ENCODE peak calls at places on chromosomes 7 and 10, in five cellular contexts. B is Right ventricle myocardium inferior, W is natural killer cell, A is globus pallidus, E is NCI-H446 treated with DMSO at 0.1 percent for 48 hours. C is an unnamed sample.

GRCh38 chr10:24349379-24350110 is 140.6 kb downstream of the KIAA1217 start:
- DNase-seq in B (no peak), W (no peak), A (no peak), E (no peak), C (peak)

GRCh38 chr7:16078076-16078952 is 343.0 kb downstream of the CRPPA start:
- DNase-seq in B (no peak), W (no peak), A (peak), E (peak), C (peak)

GRCh38 chr7:81745706-81746105 is 24.1 kb downstream of the HGF start:
- DNase-seq in B (no peak), W (no peak), A (no peak), E (no peak), C (no peak)

GRCh38 chr7:33076737-33077136 is 14.2 kb upstream of the NT5C3A start:
- DNase-seq in B (no peak), W (no peak), A (no peak), E (no peak), C (peak)

GRCh38 chr7:7122701-7123281 is 59.6 kb upstream of the C1GALT1 start:
- DNase-seq in B (no peak), W (no peak), A (no peak), E (no peak), C (peak)

GRCh38 chr7:157803906-157804305 is 467.1 kb downstream of the DNAJB6 start:
- DNase-seq in B (no peak), W (no peak), A (no peak), E (no peak), C (no peak)

GRCh38 chr10:132389631-132390454 is 7.2 kb upstream of the PWWP2B start:
- DNase-seq in B (peak), W (no peak), A (no peak), E (no peak), C (no peak)

GRCh38 chr7:67724435-67724834 is 727.8 kb downstream of the TYW1 start:
- DNase-seq in B (no peak), W (no peak), A (no peak), E (no peak), C (no peak)

GRCh38 chr7:127578036-127578684 is 7.2 kb downstream of the GCC1 start:
- DNase-seq in B (no peak), W (no peak), A (no peak), E (no peak), C (peak)

GRCh38 chr7:117014673-117015133 is 61.4 kb downstream of the ST7 start:
- DNase-seq in B (peak), W (no peak), A (peak), E (peak), C (peak)

GRCh38 chr7:117269895-117270294 is 53.0 kb downstream of the WNT2 start:
- DNase-seq in B (no peak), W (no peak), A (no peak), E (no peak), C (peak)

GRCh38 chr7:18086165-18087030 is 58.8 kb upstream of the PRPS1L1 start:
- DNase-seq in B (peak), W (no peak), A (no peak), E (no peak), C (peak)

GRCh38 chr7:137591444-137591843 is 247.9 kb upstream of the PTN start:
- DNase-seq in B (no peak), W (no peak), A (no peak), E (no peak), C (peak)

GRCh38 chr10:29590598-29591415 is 44.0 kb downstream of the SVIL start:
- DNase-seq in B (no peak), W (no peak), A (peak), E (peak), C (no peak)

GRCh38 chr7:149865437-149865836 is 8.3 kb upstream of the ATP6V0E2 start:
- DNase-seq in B (no peak), W (no peak), A (no peak), E (no peak), C (peak)

GRCh38 chr7:82805527-82805960 is 357.1 kb downstream of the PCLO start:
- DNase-seq in B (peak), W (no peak), A (no peak), E (no peak), C (peak)

GRCh38 chr7:16174253-16174652 is 247.1 kb downstream of the CRPPA start:
- DNase-seq in B (no peak), W (no peak), A (no peak), E (no peak), C (no peak)

GRCh38 chr7:128879939-128880746 is 17.5 kb downstream of the ATP6V1F start:
- DNase-seq in B (peak), W (no peak), A (peak), E (peak), C (peak)

GRCh38 chr10:30999084-30999712 is 32.5 kb downstream of the ZNF438 start:
- DNase-seq in B (no peak), W (no peak), A (no peak), E (no peak), C (no peak)

GRCh38 chr7:5780801-5781496 is 514 bp downstream of the RNF216 start:
- DNase-seq in B (peak), W (no peak), A (peak), E (no peak), C (peak)

GRCh38 chr10:32577448-32577847 is 131.5 kb downstream of the CCDC7 start:
- DNase-seq in B (no peak), W (no peak), A (no peak), E (no peak), C (peak)

GRCh38 chr7:116443101-116443523 is 56.4 kb upstream of the CAV2 start:
- DNase-seq in B (no peak), W (no peak), A (no peak), E (no peak), C (peak)

GRCh38 chr10:76581685-76582084 is 1055.9 kb downstream of the KCNMA1 start:
- DNase-seq in B (no peak), W (no peak), A (no peak), E (peak), C (peak)

GRCh38 chr7:127900735-127901685 is 130.2 kb downstream of the LRRC4 start:
- DNase-seq in B (no peak), W (no peak), A (no peak), E (no peak), C (no peak)

GRCh38 chr10:35822316-35822715 is 180.2 kb upstream of the FZD8 start:
- DNase-seq in B (peak), W (no peak), A (peak), E (peak), C (no peak)

GRCh38 chr10:84706431-84706830 is 378.0 kb downstream of the CCSER2 start:
- DNase-seq in B (no peak), W (no peak), A (no peak), E (no peak), C (no peak)

GRCh38 chr10:70930251-70931000 is 42.1 kb upstream of the PCBD1 start:
- DNase-seq in B (peak), W (no peak), A (peak), E (no peak), C (no peak)

GRCh38 chr7:44693641-44694313 is 54.9 kb upstream of the ZMIZ2 start:
- DNase-seq in B (peak), W (no peak), A (no peak), E (no peak), C (peak)

GRCh38 chr7:14021069-14021468 is 31.6 kb upstream of the ETV1 start:
- DNase-seq in B (no peak), W (no peak), A (no peak), E (no peak), C (peak)

C was measured in NCI-H226.